ENCODE peak calls at places on chromosomes 5 and 9, in seven cellular contexts. U, L, S, Q, G, M and K are unnamed samples.

GRCh38 chr5:74285876-74286275 is 354.7 kb downstream of the ENC1 start:
- DNase-seq in U (no peak), L (no peak), S (no peak), Q (no peak), G (no peak), M (no peak), K (no peak)

GRCh38 chr5:146440348-146440747 is 6.8 kb upstream of the TCERG1 start:
- DNase-seq in U (no peak), L (no peak), S (no peak), Q (no peak), G (no peak), M (no peak), K (no peak)

GRCh38 chr5:177147239-177147638 is 13.7 kb downstream of the NSD1 start:
- DNase-seq in U (no peak), L (peak; percentile 30), S (no peak), Q (no peak), G (no peak), M (no peak), K (no peak)

GRCh38 chr5:157575096-157575872 is at the start of gene ADAM19:
- DNase-seq in U (peak; percentile 83), L (peak; percentile 92), S (peak; percentile 46), Q (peak; percentile 84), G (peak; percentile 23), M (peak; percentile 64), K (peak; percentile 53)

GRCh38 chr9:79889325-79889724 is 317.6 kb downstream of the TLE4 start:
- DNase-seq in U (no peak), L (no peak), S (no peak), Q (no peak), G (no peak), M (no peak), K (no peak)

GRCh38 chr9:114777841-114778240 is 28.0 kb downstream of the TNFSF15 start:
- DNase-seq in U (no peak), L (no peak), S (no peak), Q (no peak), G (no peak), M (no peak), K (no peak)

GRCh38 chr5:168104811-168105481 is 186.5 kb upstream of the WWC1 start:
- DNase-seq in U (no peak), L (no peak), S (no peak), Q (no peak), G (no peak), M (no peak), K (peak; percentile 63)

GRCh38 chr5:116377276-116378006 is 197.2 kb downstream of the SEMA6A start:
- DNase-seq in U (no peak), L (no peak), S (no peak), Q (no peak), G (no peak), M (no peak), K (no peak)

GRCh38 chr9:134283111-134283515 is 43.1 kb upstream of the RXRA start:
- DNase-seq in U (peak; percentile 96), L (no peak), S (no peak), Q (no peak), G (peak; percentile 71), M (no peak), K (peak; percentile 94)

GRCh38 chr9:76373173-76373771 is 21.0 kb downstream of the RFK start:
- DNase-seq in U (peak; percentile 85), L (no peak), S (no peak), Q (no peak), G (peak; percentile 91), M (peak; percentile 55), K (peak; percentile 30)

GRCh38 chr5:79474416-79475173 is 39.3 kb downstream of the HOMER1 start:
- DNase-seq in U (no peak), L (no peak), S (no peak), Q (no peak), G (no peak), M (no peak), K (no peak)

GRCh38 chr5:56527174-56527573 is 288.2 kb upstream of the MAP3K1 start:
- DNase-seq in U (no peak), L (no peak), S (no peak), Q (no peak), G (no peak), M (no peak), K (no peak)

GRCh38 chr5:1413211-1413610 is 32.0 kb downstream of the SLC6A3 start:
- DNase-seq in U (no peak), L (no peak), S (no peak), Q (no peak), G (no peak), M (no peak), K (no peak)
- TF ChIP-seq CTCF in U (no peak), L (no peak), S (no peak), Q (no peak), G (no peak), M (no peak), K (no peak)

GRCh38 chr5:36241636-36242533 is at the start of gene NADK2:
- DNase-seq in U (peak; percentile 98), L (peak; percentile 97), S (peak; percentile 96), Q (peak; percentile 92), G (peak; percentile 96), M (peak; percentile 87), K (peak; percentile 97)
- TF ChIP-seq POLR2A in U (peak; percentile 51), L (peak; percentile 90), S (peak; percentile 84), Q (peak; percentile 42), G (peak; percentile 86), M (peak; percentile 87), K (peak; percentile 98)

DNA sequence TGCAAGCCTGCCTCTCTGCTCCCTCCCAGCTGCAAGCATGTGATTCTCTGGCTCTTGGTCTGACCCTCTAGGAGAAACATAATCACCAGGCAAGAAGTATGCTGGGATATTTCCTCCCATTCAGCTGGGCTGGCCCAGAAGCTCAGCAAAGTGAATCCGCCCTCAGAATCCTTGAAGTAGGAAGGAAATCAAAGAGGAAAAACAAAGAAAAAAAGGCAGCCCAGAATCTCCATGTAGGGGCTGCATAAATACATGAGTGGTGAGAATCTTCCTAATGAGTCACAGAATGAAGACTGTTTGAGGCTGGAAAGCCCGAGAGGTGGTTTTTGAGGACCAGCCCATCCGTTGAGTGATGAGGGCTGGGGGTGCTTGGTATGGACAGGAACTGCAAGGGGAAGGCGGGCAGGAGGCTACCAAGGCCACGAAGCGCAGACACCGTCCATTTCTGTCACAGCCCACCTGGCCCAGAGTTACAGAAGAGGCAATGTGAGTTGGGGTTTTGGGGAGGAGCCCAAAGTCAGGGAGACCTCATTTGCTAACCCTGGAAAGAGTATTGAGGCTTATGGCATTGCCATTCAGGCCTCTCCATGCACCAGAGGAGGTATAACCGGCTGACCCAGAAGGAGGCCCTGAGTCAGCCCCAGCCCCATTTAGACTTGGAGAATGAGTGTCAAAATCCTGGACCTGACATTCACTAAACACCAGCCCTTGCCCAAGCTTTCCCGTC is 33.4 kb upstream of the TGFBR1 start:
- DNase-seq in U (no peak), L (no peak), S (no peak), Q (no peak), G (no peak), M (no peak), K (no peak)
- H3K4me1 ChIP-seq in U (peaks cover 12% of the 10 kb centered on the region), L (peaks cover 44% of the 10 kb centered on the region), S (peaks cover 6% of the 10 kb centered on the region), Q (no peaks in the 10 kb centered on the region), G (no peaks in the 10 kb centered on the region), M (no peaks in the 10 kb centered on the region), K (no peaks in the 10 kb centered on the region)

DNA sequence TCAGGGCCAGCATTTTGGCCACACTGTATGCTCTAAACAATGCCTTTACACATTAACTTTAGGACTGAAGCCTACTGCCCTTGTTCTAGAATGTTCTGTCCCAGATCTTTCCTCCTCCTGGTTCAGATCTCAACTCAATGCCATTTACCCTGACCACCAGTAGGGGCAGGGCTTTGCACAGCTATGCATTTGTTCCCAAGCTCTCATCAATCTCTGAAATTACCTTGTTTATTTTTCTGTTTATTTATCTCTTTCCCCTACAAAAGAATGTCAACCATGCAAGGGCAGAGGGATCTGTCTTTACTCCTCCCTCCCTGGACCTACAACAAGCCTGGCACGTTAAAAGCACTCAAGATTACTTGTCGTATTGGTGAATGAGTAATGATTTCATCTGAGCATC is 612.9 kb downstream of the BNC2 start:
- DNase-seq in U (no peak), L (no peak), S (no peak), Q (no peak), G (no peak), M (no peak), K (no peak)
- TF ChIP-seq CTCF in U (no peak), L (no peak), S (peak; percentile 12), Q (peak; percentile 75), G (peak; percentile 17), M (peak; percentile 22), K (peak; percentile 38)

DNA sequence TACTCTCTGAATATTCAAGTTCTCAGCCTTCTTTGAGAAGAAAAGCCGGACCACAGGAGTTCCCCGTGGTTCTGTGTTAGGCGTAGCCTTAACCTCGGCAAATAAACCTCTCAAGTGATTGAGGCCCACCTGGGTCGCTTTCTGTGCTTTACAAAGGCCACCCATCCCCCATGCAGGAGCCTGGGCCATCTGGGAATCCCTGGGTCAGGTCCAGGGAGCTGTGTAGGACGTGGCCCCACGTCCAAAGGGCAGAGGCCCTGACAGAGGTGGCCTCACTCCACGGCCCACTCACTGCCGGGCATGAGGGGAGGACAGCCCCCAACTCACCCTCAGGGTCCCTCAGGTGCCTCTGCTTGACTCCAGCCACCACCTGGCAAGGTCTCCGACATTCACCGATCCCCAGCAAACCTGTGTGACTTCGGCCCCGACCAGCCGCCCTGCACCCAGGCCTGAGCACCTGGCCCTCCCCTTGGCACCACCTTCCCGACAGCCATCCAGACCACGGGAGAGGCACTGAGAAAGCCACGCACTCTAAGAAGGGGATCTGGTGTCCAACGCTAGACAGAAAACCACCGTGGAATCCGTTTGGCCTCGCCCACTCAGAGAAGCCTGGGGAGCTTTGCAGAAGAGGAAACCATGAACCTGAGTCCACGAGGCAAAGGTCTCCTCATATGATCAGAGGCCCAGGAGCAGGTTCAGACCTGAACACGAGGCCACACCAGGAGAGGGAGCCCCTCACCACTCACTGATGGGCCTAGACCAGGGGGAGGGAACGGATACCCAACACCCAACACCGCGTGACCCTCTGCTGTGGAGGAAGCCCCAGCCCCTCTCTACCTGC is 4.5 kb downstream of the SLC12A7 start:
- DNase-seq in U (no peak), L (no peak), S (no peak), Q (no peak), G (no peak), M (no peak), K (no peak)
- TF ChIP-seq POLR2A in U (no peak), L (no peak), S (no peak), Q (no peak), G (no peak), M (no peak), K (no peak)